ENCODE peak calls at places on chromosomes 12 and 14, in nine cellular contexts. O is lower lobe of right lung, Q is PC-9, T is tibial artery, H is kidney, R is osteoblast, K is heart left ventricle, D is stomach, Z is vagina. W is an unnamed sample.

GRCh38 chr14:56237398-56237797 is 119.2 kb downstream of the PELI2 start:
- DNase-seq in O (no peak), T (no peak), H (no peak), K (no peak), R (no peak), Z (no peak), Q (no peak), D (no peak), W (no peak)

GRCh38 chr12:19196959-19197630 is 67.6 kb downstream of the PLEKHA5 start:
- DNase-seq in T (no peak), D (no peak), H (no peak), Q (no peak), R (no peak), Z (no peak), K (no peak), O (no peak), W (no peak)

GRCh38 chr14:93725002-93725582 is 63.2 kb downstream of the PRIMA1 start:
- DNase-seq in D (no peak), Z (no peak), Q (no peak), R (peak; percentile 69), K (no peak), T (peak; percentile 2), H (no peak), O (no peak), W (no peak)

GRCh38 chr14:75877292-75877691 is 104.5 kb downstream of the TGFB3 start:
- DNase-seq in K (no peak), H (no peak), Z (no peak), Q (no peak), D (no peak), T (no peak), R (peak; percentile 87), O (no peak), W (no peak)

GRCh38 chr12:95633049-95633545 is 81.8 kb upstream of the USP44 start:
- DNase-seq in K (peak; percentile 53), Q (peak; percentile 96), O (peak; percentile 51), D (peak; percentile 55), Z (no peak), H (peak; percentile 79), T (peak; percentile 55), R (peak; percentile 93), W (no peak)

GRCh38 chr12:66388512-66388911 is 86.2 kb downstream of the HELB start:
- DNase-seq in Q (no peak), Z (no peak), H (no peak), K (no peak), T (no peak), R (no peak), O (no peak), D (no peak), W (no peak)

GRCh38 chr12:47111854-47112253 is 32.1 kb upstream of the AMIGO2 start:
- DNase-seq in K (no peak), H (no peak), D (no peak), Q (no peak), R (no peak), Z (no peak), T (no peak), O (no peak), W (no peak)

GRCh38 chr12:9052610-9053009 is 63.1 kb downstream of the A2M start:
- DNase-seq in H (no peak), Q (no peak), K (no peak), O (no peak), Z (no peak), D (no peak), T (no peak), R (no peak), W (no peak)

GRCh38 chr14:22477569-22478194 is 111.3 kb downstream of the DAD1 start:
- DNase-seq in K (no peak), O (no peak), Z (no peak), T (no peak), R (no peak), D (no peak), Q (no peak), H (no peak), W (no peak)

GRCh38 chr12:68868043-68868790 is 60.2 kb downstream of the MDM2 start:
- DNase-seq in R (no peak), Q (no peak), Z (no peak), K (no peak), H (no peak), T (no peak), D (no peak), O (no peak), W (no peak)

GRCh38 chr12:68175566-68176033 is 16.1 kb upstream of the IFNG start:
- DNase-seq in R (no peak), H (no peak), O (no peak), T (no peak), K (no peak), Q (no peak), D (no peak), Z (no peak), W (no peak)

GRCh38 chr12:57101892-57102695 is 9.1 kb downstream of the STAT6 start:
- DNase-seq in Q (no peak), Z (no peak), O (no peak), K (no peak), D (peak; percentile 58), R (peak; percentile 60), T (no peak), H (no peak), W (no peak)

GRCh38 chr12:40225337-40225983 is 663 bp downstream of the LRRK2 start:
- DNase-seq in R (peak; percentile 27), Q (no peak), K (no peak), D (no peak), O (no peak), T (no peak), Z (no peak), H (no peak), W (no peak)

GRCh38 chr12:124750787-124751471 is 112.7 kb downstream of the SCARB1 start:
- DNase-seq in O (no peak), T (no peak), R (peak; percentile 68), Q (no peak), D (no peak), K (no peak), Z (no peak), H (no peak), W (no peak)

GRCh38 chr12:42173961-42174521 is 29.4 kb upstream of the GXYLT1 start:
- DNase-seq in Z (no peak), Q (no peak), R (no peak), K (no peak), O (no peak), D (no peak), T (no peak), H (no peak), W (no peak)

GRCh38 chr12:58530421-58531067 is 389.8 kb downstream of the LRIG3 start:
- DNase-seq in T (no peak), K (no peak), H (no peak), O (no peak), D (no peak), R (no peak), Q (no peak), Z (no peak), W (no peak)

GRCh38 chr12:94126067-94126466 is 22.3 kb upstream of the PLXNC1 start:
- DNase-seq in T (no peak), Z (no peak), Q (no peak), D (no peak), O (no peak), K (no peak), R (no peak), H (no peak), W (no peak)
- H3K27ac ChIP-seq in T (no peak overlapping the region), Z (no peak overlapping the region), Q (no peak overlapping the region), D (peak overlapping the region; percentile 5), O (no peak overlapping the region), K (peak overlapping the region; percentile 23), R (no peak overlapping the region), H (no peak overlapping the region), W (no peak overlapping the region)

DNA sequence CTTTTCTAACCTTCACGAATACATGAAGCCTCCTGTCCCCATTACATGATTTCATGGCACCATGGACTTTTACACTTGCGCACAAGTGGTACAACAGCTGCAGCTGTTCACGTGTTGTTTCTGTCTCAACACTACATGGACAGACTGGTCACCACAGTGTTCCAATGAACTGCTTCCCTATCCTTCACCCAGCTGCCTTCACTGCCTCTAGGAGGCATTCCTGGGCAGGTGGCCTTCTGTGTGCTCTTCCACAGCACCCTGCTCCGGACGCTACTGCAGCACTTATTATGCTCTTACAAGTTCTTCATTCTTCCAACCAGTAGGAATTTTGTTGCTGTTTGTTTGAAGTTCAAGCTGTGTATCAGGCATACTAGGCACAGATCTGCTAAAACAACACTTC is 1.5 kb downstream of the MTERF2 start:
- DNase-seq in D (no peak), K (no peak), Z (no peak), O (no peak), R (no peak), H (no peak), T (no peak), Q (no peak), W (no peak)
- H3K4me3 ChIP-seq in D (peak overlapping the region; percentile 65), K (peak overlapping the region; percentile 72), Z (no peak overlapping the region), O (peak overlapping the region; percentile 81), R (no peak overlapping the region), H (peak overlapping the region; percentile 94), T (no peak overlapping the region), Q (peak overlapping the region; percentile 74), W (peak overlapping the region; percentile 77)

DNA sequence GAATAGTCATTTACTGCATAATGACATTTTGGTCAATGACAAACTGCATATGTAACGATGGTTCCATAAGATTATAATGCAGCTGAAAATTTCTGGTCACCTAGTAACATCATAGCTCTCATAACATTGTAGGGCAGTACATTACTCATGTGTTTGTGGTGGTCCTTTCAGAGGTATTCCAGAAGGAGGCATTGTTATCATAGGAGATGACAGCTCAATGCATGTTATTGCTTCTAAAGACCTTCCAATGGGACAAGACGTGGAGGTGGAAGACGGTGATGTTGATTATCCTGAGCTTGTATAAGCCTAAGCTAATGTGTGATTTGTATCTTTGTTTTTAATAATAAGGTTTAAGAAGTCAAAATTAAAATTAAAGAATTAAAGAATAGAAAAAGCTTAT is 43.8 kb upstream of the TSPAN11 start:
- DNase-seq in Z (no peak), D (no peak), H (no peak), Q (no peak), O (no peak), K (no peak), R (no peak), T (no peak), W (no peak)
- TF ChIP-seq CTCF in Z (peak; percentile 24), D (no peak), H (peak; percentile 3), Q (no peak), O (no peak), K (no peak), R (no peak), T (no peak), W (no peak)

DNA sequence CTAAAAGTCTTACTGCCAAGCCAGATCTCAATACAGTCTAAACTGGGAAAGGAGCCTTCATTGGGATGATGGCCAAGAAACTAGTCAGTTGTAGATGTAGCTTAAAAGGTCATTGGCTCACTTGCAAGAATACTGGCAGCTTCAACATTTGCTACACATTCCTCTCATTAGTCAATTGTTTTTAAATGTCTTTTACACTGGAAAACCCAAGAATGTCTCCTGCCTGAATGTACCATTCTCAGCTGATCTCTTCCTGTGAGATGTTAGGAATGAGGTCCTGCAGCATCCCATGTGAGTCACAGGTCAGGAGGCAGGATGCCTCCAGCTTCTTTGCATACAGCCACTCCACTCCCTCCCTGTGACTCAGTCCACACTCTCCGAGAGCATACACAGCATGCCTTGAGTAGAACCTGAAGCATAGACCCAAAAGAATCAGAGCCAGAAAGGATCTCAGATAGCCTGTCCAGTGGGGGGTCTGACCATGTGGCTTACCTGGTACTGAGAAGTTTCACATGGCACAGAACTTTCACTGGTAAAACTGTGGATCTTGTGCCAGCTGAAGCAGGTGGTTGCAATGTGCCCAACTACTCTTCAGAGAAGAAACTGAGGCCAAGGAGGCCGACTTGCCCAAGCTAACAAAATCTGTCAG is 56.0 kb upstream of the HECTD1 start:
- DNase-seq in H (peak; percentile 82), T (peak; percentile 73), K (peak; percentile 52), O (no peak), D (peak; percentile 54), Q (peak; percentile 97), R (peak; percentile 90), Z (no peak), W (peak; percentile 77)
- H3K27ac ChIP-seq in H (peak overlapping the region; percentile 72), T (peak overlapping the region; percentile 25), K (no peak overlapping the region), O (peak overlapping the region; percentile 81), D (peak overlapping the region; percentile 82), Q (peak overlapping the region; percentile 83), R (peak overlapping the region; percentile 78), Z (peak overlapping the region; percentile 54), W (peak overlapping the region; percentile 62)

GRCh38 chr12:71759941-71760340 is 5.3 kb downstream of the RAB21 start:
- DNase-seq in O (no peak), Z (no peak), H (no peak), T (no peak), R (no peak), K (no peak), D (no peak), Q (no peak), W (no peak)
- H3K4me3 ChIP-seq in O (no peak overlapping the region), Z (no peak overlapping the region), H (no peak overlapping the region), T (no peak overlapping the region), R (no peak overlapping the region), K (no peak overlapping the region), D (no peak overlapping the region), Q (no peak overlapping the region), W (no peak overlapping the region)